ENCODE peak calls at places on chromosomes 16 and 17, in nine cellular contexts. C, K, P, V, X, Z, O, Q and Y are unnamed samples.

GRCh38 chr16:8109510-8110369 is 480.6 kb downstream of the TMEM114 start:
- DNase-seq in Q (no peak), K (no peak), Z (no peak), O (no peak), V (no peak), X (no peak), P (no peak), C (peak; percentile 12), Y (peak; percentile 27)

GRCh38 chr17:68460715-68461114 is 3.4 kb upstream of the WIPI1 start:
- DNase-seq in P (peak; percentile 87), X (no peak), Q (no peak), C (no peak), V (no peak), Z (no peak), O (no peak), K (no peak), Y (no peak)

GRCh38 chr16:23324727-23325126 is 22.6 kb downstream of the SCNN1B start:
- DNase-seq in X (peak; percentile 43), O (peak; percentile 44), Q (peak; percentile 93), P (no peak), K (peak; percentile 64), C (peak; percentile 98), Z (no peak), V (peak; percentile 89), Y (peak; percentile 98)

GRCh38 chr16:87178977-87179376 is 138.2 kb downstream of the C16orf95 start:
- DNase-seq in O (no peak), V (no peak), C (no peak), Z (no peak), K (peak; percentile 60), X (no peak), Q (no peak), P (no peak), Y (no peak)

GRCh38 chr16:67872131-67872630 is 671 bp upstream of the EDC4 start:
- DNase-seq in K (no peak), Z (peak; percentile 31), P (no peak), V (no peak), X (no peak), O (no peak), C (no peak), Q (no peak), Y (no peak)

GRCh38 chr17:61070649-61071048 is 329.0 kb upstream of the TBX2 start:
- DNase-seq in X (no peak), V (no peak), K (no peak), P (no peak), C (no peak), Z (no peak), O (no peak), Q (no peak), Y (no peak)

GRCh38 chr16:57299719-57300386 is 15.4 kb upstream of the PLLP start:
- DNase-seq in V (peak; percentile 69), K (peak; percentile 91), Q (peak; percentile 87), O (peak; percentile 80), Z (peak; percentile 95), C (peak; percentile 83), X (peak; percentile 81), P (peak; percentile 91), Y (peak; percentile 88)

GRCh38 chr17:21505819-21506815 is 130.0 kb downstream of the KCNJ12 start:
- DNase-seq in C (no peak), P (no peak), Q (no peak), O (no peak), X (no peak), V (no peak), Z (no peak), K (no peak), Y (no peak)

GRCh38 chr17:269616-270514 is 82.7 kb downstream of the RPH3AL start:
- DNase-seq in V (no peak), X (peak; percentile 60), Z (peak; percentile 93), K (no peak), O (no peak), C (no peak), Q (no peak), P (no peak), Y (no peak)